ENCODE peak calls at places on chromosomes 4 and X, in four cellular contexts. D, C, Y and Q are unnamed samples.

GRCh38 chr4:1011022-1011694 is at the start of gene FGFRL1:
- DNase-seq in C (peak), Y (peak), D (no peak), Q (no peak)

GRCh38 chr4:122480655-122481487 is 24.3 kb upstream of the IL2 start:
- DNase-seq in D (no peak), Y (no peak), C (no peak), Q (no peak)

GRCh38 chrX:134676440-134676839 is 18.2 kb upstream of the PLAC1 start:
- DNase-seq in D (no peak), C (no peak), Y (peak), Q (no peak)

GRCh38 chr4:21778702-21779101 is 169.9 kb downstream of the KCNIP4 start:
- DNase-seq in D (no peak), C (no peak), Y (no peak), Q (no peak)

GRCh38 chr4:132203618-132204017 is 945.5 kb upstream of the PCDH10 start:
- DNase-seq in C (no peak), Y (no peak), D (no peak), Q (no peak)

GRCh38 chrX:19912-20571 is 261.1 kb upstream of the PLCXD1 start:
- DNase-seq in C (no peak), D (no peak), Y (no peak), Q (no peak)

GRCh38 chr4:183823394-183823793 is 81.7 kb upstream of the STOX2 start:
- DNase-seq in C (no peak), D (no peak), Y (peak), Q (no peak)

GRCh38 chrX:100356497-100356896 is 53.6 kb downstream of the PCDH19 start:
- DNase-seq in D (no peak), Y (no peak), C (no peak), Q (no peak)

GRCh38 chr4:98338761-98339438 is 77.7 kb downstream of the RAP1GDS1 start:
- DNase-seq in C (no peak), D (no peak), Y (no peak), Q (no peak)

GRCh38 chrX:33336783-33337182 is 125.4 kb upstream of the DMD start:
- DNase-seq in C (no peak), D (no peak), Y (peak), Q (peak)

GRCh38 chr4:139822391-139822790 is 156.8 kb downstream of the MGST2 start:
- DNase-seq in C (no peak), D (no peak), Y (no peak), Q (no peak)

GRCh38 chrX:70079870-70080269 is 17.6 kb downstream of the OTUD6A start:
- DNase-seq in C (no peak), D (no peak), Y (no peak), Q (no peak)

GRCh38 chrX:71909956-71910355 is 689 bp upstream of the NHSL2 start:
- DNase-seq in D (no peak), Y (peak), C (no peak), Q (no peak)

GRCh38 chrX:116230136-116230886 is 59.8 kb downstream of the AGTR2 start:
- DNase-seq in Y (peak), C (no peak), D (no peak), Q (no peak)

GRCh38 chr4:108270466-108271450 is 102.0 kb upstream of the LEF1 start:
- DNase-seq in D (no peak), Y (peak), C (no peak), Q (no peak)

GRCh38 chrX:150692837-150693781 is at the start of gene MTMR1:
- DNase-seq in Y (no peak), D (no peak), C (no peak), Q (no peak)

GRCh38 chr4:54614094-54614493 is 43.7 kb upstream of the KIT start:
- DNase-seq in Y (no peak), D (no peak), C (no peak), Q (no peak)

GRCh38 chr4:78379991-78380739 is 171.4 kb upstream of the ANXA3 start:
- DNase-seq in D (no peak), Y (peak), C (no peak), Q (no peak)

GRCh38 chr4:14994242-14994641 is 8.0 kb upstream of the CPEB2 start:
- DNase-seq in Y (peak), D (no peak), C (no peak), Q (no peak)

GRCh38 chr4:74370912-74371311 is 6.0 kb downstream of the EREG start:
- DNase-seq in D (no peak), C (peak), Y (peak), Q (no peak)

GRCh38 chr4:125735107-125735506 is 420.4 kb downstream of the FAT4 start:
- DNase-seq in Y (peak), D (no peak), C (no peak), Q (no peak)

GRCh38 chr4:101136373-101137370 is 210.7 kb downstream of the PPP3CA start:
- DNase-seq in C (no peak), D (peak), Y (no peak), Q (peak)

GRCh38 chr4:8741513-8742226 is 130.0 kb downstream of the HMX1 start:
- DNase-seq in C (no peak), D (no peak), Y (no peak), Q (no peak)

GRCh38 chrX:8728932-8729331 is 3.0 kb downstream of the ANOS1 start:
- DNase-seq in Y (no peak), C (no peak), D (no peak), Q (peak)

GRCh38 chr4:142406051-142406549 is 440.0 kb downstream of the INPP4B start:
- DNase-seq in Y (peak), C (no peak), D (no peak), Q (no peak)

GRCh38 chrX:8586953-8587352 is 122.3 kb downstream of the VCX3B start:
- DNase-seq in D (no peak), C (no peak), Y (no peak), Q (no peak)

GRCh38 chr4:132195181-132195580 is 953.9 kb upstream of the PCDH10 start:
- DNase-seq in D (no peak), Y (peak), C (no peak), Q (no peak)

GRCh38 chr4:967113-968104 is 6.0 kb downstream of the DGKQ start:
- DNase-seq in D (no peak), Y (peak), C (no peak), Q (no peak)

GRCh38 chr4:17545374-17546140 is 30.6 kb downstream of the CLRN2 start:
- DNase-seq in D (no peak), C (no peak), Y (no peak), Q (no peak)